ENCODE peak calls at places on chromosomes 3 and 15, in four cellular contexts. Q is transverse colon, W is heart left ventricle, S is breast epithelium. M is an unnamed sample.

GRCh38 chr3:108569336-108569735 is 19.9 kb downstream of the CIP2A start:
- DNase-seq in Q (no peak), W (no peak), S (no peak), M (no peak)

GRCh38 chr3:114223146-114223545 is 14.2 kb downstream of the ZNF80 start:
- DNase-seq in Q (no peak), W (no peak), S (no peak), M (no peak)

GRCh38 chr15:92091155-92091734 is 237.7 kb downstream of the SLCO3A1 start:
- DNase-seq in Q (peak; percentile 57), W (no peak), S (peak; percentile 57), M (no peak)

GRCh38 chr15:75356539-75356938 is 9.7 kb downstream of the NEIL1 start:
- DNase-seq in Q (no peak), W (no peak), S (no peak), M (no peak)

GRCh38 chr15:59138243-59138642 is 33.3 kb downstream of the CCNB2 start:
- DNase-seq in Q (peak; percentile 59), W (no peak), S (no peak), M (peak; percentile 58)

GRCh38 chr15:97504031-97504430 is 456.5 kb upstream of the ARRDC4 start:
- DNase-seq in Q (no peak), W (no peak), S (no peak), M (no peak)

GRCh38 chr15:65258370-65258769 is 28.3 kb downstream of the PARP16 start:
- DNase-seq in Q (no peak), W (no peak), S (no peak), M (no peak)

GRCh38 chr3:30524357-30525040 is 81.9 kb upstream of the TGFBR2 start:
- DNase-seq in Q (no peak), W (no peak), S (no peak), M (no peak)

GRCh38 chr3:27072943-27073725 is 296.0 kb downstream of the NEK10 start:
- DNase-seq in Q (no peak), W (no peak), S (no peak), M (no peak)

GRCh38 chr3:126355777-126356372 is 1.3 kb downstream of the KLF15 start:
- DNase-seq in Q (peak; percentile 88), W (peak; percentile 95), S (peak; percentile 90), M (peak; percentile 99)

GRCh38 chr3:192907784-192908183 is 9.9 kb downstream of the MB21D2 start:
- DNase-seq in Q (no peak), W (no peak), S (no peak), M (no peak)

GRCh38 chr15:57911247-57911646 is 154.3 kb downstream of the ALDH1A2 start:
- DNase-seq in Q (no peak), W (no peak), S (no peak), M (peak; percentile 68)

GRCh38 chr3:42012935-42013651 is 51.2 kb upstream of the ULK4 start:
- DNase-seq in Q (peak; percentile 86), W (peak; percentile 83), S (peak; percentile 57), M (peak; percentile 85)

GRCh38 chr15:39788800-39789565 is 6.3 kb upstream of the FSIP1 start:
- DNase-seq in Q (no peak), W (no peak), S (no peak), M (no peak)

GRCh38 chr3:184568918-184569829 is 7.6 kb downstream of the EPHB3 start:
- DNase-seq in Q (peak; percentile 72), W (peak; percentile 88), S (peak; percentile 81), M (peak; percentile 77)

GRCh38 chr3:46812237-46812791 is 50.9 kb downstream of the MYL3 start:
- DNase-seq in Q (peak; percentile 75), W (peak; percentile 57), S (peak; percentile 69), M (peak; percentile 81)

GRCh38 chr3:32347286-32348125 is 44.1 kb upstream of the CMTM7 start:
- DNase-seq in Q (peak; percentile 14), W (peak; percentile 52), S (no peak), M (no peak)

GRCh38 chr3:59101091-59101738 is 51.4 kb upstream of the CFAP20DC start:
- DNase-seq in Q (no peak), W (no peak), S (no peak), M (no peak)

GRCh38 chr15:60554494-60554893 is 75.6 kb upstream of the ICE2 start:
- DNase-seq in Q (no peak), W (no peak), S (no peak), M (no peak)

GRCh38 chr15:29183071-29183831 is 86.4 kb downstream of the NSMCE3 start:
- DNase-seq in Q (no peak), W (no peak), S (no peak), M (no peak)

GRCh38 chr3:89586676-89587075 is 479.3 kb downstream of the EPHA3 start:
- DNase-seq in Q (no peak), W (no peak), S (no peak), M (no peak)

GRCh38 chr3:13706451-13706850 is 157.5 kb downstream of the FBLN2 start:
- DNase-seq in Q (no peak), W (peak; percentile 0), S (peak; percentile 17), M (no peak)

GRCh38 chr15:66323312-66323928 is 30.1 kb downstream of the DIS3L start:
- DNase-seq in Q (no peak), W (no peak), S (no peak), M (no peak)

GRCh38 chr15:62771234-62771633 is 271.3 kb upstream of the TPM1 start:
- DNase-seq in Q (no peak), W (no peak), S (no peak), M (no peak)

GRCh38 chr3:36944012-36944640 is 728 bp downstream of the TRANK1 start:
- DNase-seq in Q (peak; percentile 57), W (peak; percentile 57), S (peak; percentile 62), M (peak; percentile 74)

GRCh38 chr3:52507359-52507758 is 12.2 kb downstream of the STAB1 start:
- DNase-seq in Q (no peak), W (no peak), S (no peak), M (no peak)

GRCh38 chr3:42780892-42781700 is 8.0 kb upstream of the CCDC13 start:
- DNase-seq in Q (no peak), W (no peak), S (no peak), M (no peak)

GRCh38 chr3:80688814-80689213 is 921.0 kb upstream of the ROBO1 start:
- DNase-seq in Q (no peak), W (no peak), S (no peak), M (no peak)

GRCh38 chr15:69325456-69325971 is 26.8 kb downstream of the PAQR5 start:
- DNase-seq in Q (no peak), W (no peak), S (no peak), M (no peak)

GRCh38 chr3:157146664-157147082 is 13.3 kb downstream of the CCNL1 start:
- DNase-seq in Q (no peak), W (no peak), S (no peak), M (no peak)

GRCh38 chr15:74213858-74214284 is 11.3 kb upstream of the STRA6 start:
- DNase-seq in Q (no peak), W (no peak), S (no peak), M (no peak)

GRCh38 chr3:168647582-168647981 is 551.9 kb upstream of the GOLIM4 start:
- DNase-seq in Q (no peak), W (no peak), S (no peak), M (no peak)

GRCh38 chr3:13624671-13625125 is 75.8 kb downstream of the FBLN2 start:
- DNase-seq in Q (no peak), W (no peak), S (no peak), M (no peak)

GRCh38 chr3:29280675-29281264 is at the start of gene RBMS3:
- DNase-seq in Q (peak; percentile 75), W (peak; percentile 92), S (peak; percentile 60), M (peak; percentile 92)

GRCh38 chr3:81816473-81817260 is 55.2 kb upstream of the GBE1 start:
- DNase-seq in Q (no peak), W (no peak), S (no peak), M (no peak)

GRCh38 chr15:40357723-40358491 is at the start of gene DISP2:
- DNase-seq in Q (peak; percentile 92), W (peak; percentile 89), S (peak; percentile 88), M (peak; percentile 95)

GRCh38 chr3:106355873-106356272 is 487.1 kb upstream of the CBLB start:
- DNase-seq in Q (no peak), W (no peak), S (no peak), M (no peak)

GRCh38 chr15:91225728-91226127 is 125.7 kb downstream of the SV2B start:
- DNase-seq in Q (no peak), W (no peak), S (no peak), M (no peak)

GRCh38 chr15:95459288-95459687 is 871.2 kb upstream of the NR2F2 start:
- DNase-seq in Q (no peak), W (no peak), S (no peak), M (no peak)

GRCh38 chr15:49155834-49156627 is 632 bp upstream of the COPS2 start:
- DNase-seq in Q (peak; percentile 11), W (no peak), S (no peak), M (no peak)

GRCh38 chr3:196969660-196970546 is 1.3 kb upstream of the PIGZ start:
- DNase-seq in Q (peak; percentile 70), W (peak; percentile 59), S (no peak), M (peak; percentile 70)
- H3K27me3 ChIP-seq in Q (no peaks in the 10 kb centered on the region), W (no peaks in the 10 kb centered on the region), S (no peaks in the 10 kb centered on the region), M (no peaks in the 10 kb centered on the region)

GRCh38 chr3:44179251-44179650 is 62.4 kb upstream of the TOPAZ1 start:
- DNase-seq in Q (no peak), W (no peak), S (no peak), M (no peak)
- TF ChIP-seq CTCF in Q (no peak), W (no peak), S (no peak), M (no peak)

GRCh38 chr3:50623840-50624474 is 7.0 kb downstream of the MAPKAPK3 start:
- DNase-seq in Q (no peak), W (peak; percentile 22), S (no peak), M (no peak)
- H3K4me1 ChIP-seq in Q (peaks cover 17% of the 10 kb centered on the region), W (peaks cover 48% of the 10 kb centered on the region), S (no peaks in the 10 kb centered on the region), M (peaks cover 85% of the 10 kb centered on the region)

GRCh38 chr3:10638466-10638865 is 133.1 kb upstream of the ATP2B2 start:
- DNase-seq in Q (no peak), W (no peak), S (no peak), M (no peak)

GRCh38 chr3:10641760-10642159 is 136.4 kb upstream of the ATP2B2 start:
- DNase-seq in Q (no peak), W (no peak), S (no peak), M (no peak)

GRCh38 chr3:10635446-10636076 is 130.2 kb upstream of the ATP2B2 start:
- DNase-seq in Q (no peak), W (no peak), S (no peak), M (no peak)

GRCh38 chr3:10632741-10633140 is 127.4 kb upstream of the ATP2B2 start:
- DNase-seq in Q (no peak), W (no peak), S (no peak), M (no peak)

DNA sequence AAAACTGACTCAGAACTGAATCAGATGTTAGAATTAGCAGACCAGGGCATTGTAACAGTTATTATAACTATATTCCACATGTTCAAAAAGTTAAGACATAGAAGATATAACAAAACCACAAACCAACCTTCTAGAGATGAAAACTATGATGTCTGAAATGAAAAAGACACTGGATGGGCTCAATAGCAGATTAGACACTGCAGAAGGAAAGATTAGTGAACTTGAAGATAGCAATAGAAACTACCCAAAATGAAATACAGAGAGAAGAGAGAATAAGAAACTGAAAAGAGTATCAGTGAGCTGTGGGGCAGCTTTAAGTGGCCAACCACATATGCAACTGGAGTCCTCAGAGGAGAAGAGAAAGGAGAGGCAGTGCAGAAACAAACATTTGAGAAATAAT is 132.0 kb upstream of the ATP2B2 start:
- DNase-seq in Q (no peak), W (no peak), S (no peak), M (no peak)
- H3K27me3 ChIP-seq in Q (no peaks in the 10 kb centered on the region), W (no peaks in the 10 kb centered on the region), S (no peaks in the 10 kb centered on the region), M (no peaks in the 10 kb centered on the region)

GRCh38 chr3:10303105-10303504 is 10.4 kb upstream of the GHRL start:
- DNase-seq in Q (no peak), W (no peak), S (no peak), M (no peak)
- TF ChIP-seq CTCF in Q (no peak), W (no peak), S (no peak), M (no peak)